ENCODE peak calls at places on chromosomes 3 and 15, in four cellular contexts. F, Z, H and M are unnamed samples.

GRCh38 chr3:23664459-23664858 is 141.3 kb upstream of the UBE2E1 start:
- DNase-seq in F (no peak), Z (peak), H (no peak), M (peak)

GRCh38 chr3:178508443-178508825 is 27.8 kb upstream of the KCNMB2 start:
- DNase-seq in F (no peak), Z (no peak), H (no peak), M (peak)

GRCh38 chr3:138384971-138385370 is 36.6 kb downstream of the MRAS start:
- DNase-seq in F (no peak), Z (no peak), H (no peak), M (no peak)

GRCh38 chr3:58144478-58145142 is 66.2 kb downstream of the DNASE1L3 start:
- DNase-seq in F (no peak), Z (no peak), H (no peak), M (no peak)

GRCh38 chr3:137509354-137510045 is 254.6 kb upstream of the SOX14 start:
- DNase-seq in F (peak), Z (no peak), H (peak), M (no peak)

GRCh38 chr15:56918907-56919707 is 663 bp downstream of the TCF12 start:
- DNase-seq in F (peak), Z (peak), H (peak), M (peak)

GRCh38 chr3:181431743-181432142 is 280.0 kb upstream of the SOX2 start:
- DNase-seq in F (no peak), Z (no peak), H (no peak), M (no peak)

GRCh38 chr3:177905895-177906511 is 630.2 kb upstream of the KCNMB2 start:
- DNase-seq in F (no peak), Z (peak), H (peak), M (peak)

GRCh38 chr3:169969696-169970095 is 3.1 kb downstream of the SEC62 start:
- DNase-seq in F (no peak), Z (no peak), H (no peak), M (peak)

GRCh38 chr3:171306631-171307030 is 153.6 kb downstream of the TNIK start:
- DNase-seq in F (no peak), Z (peak), H (no peak), M (peak)

GRCh38 chr3:10434144-10434937 is 71.0 kb downstream of the ATP2B2 start:
- DNase-seq in F (no peak), Z (no peak), H (no peak), M (no peak)

GRCh38 chr15:99436472-99437314 is 129.1 kb upstream of the MEF2A start:
- DNase-seq in F (no peak), Z (no peak), H (no peak), M (no peak)

GRCh38 chr3:99953596-99953995 is 135.9 kb downstream of the CMSS1 start:
- DNase-seq in F (no peak), Z (no peak), H (no peak), M (no peak)

GRCh38 chr3:138344754-138345153 is 3.6 kb upstream of the MRAS start:
- DNase-seq in F (no peak), Z (no peak), H (no peak), M (no peak)

GRCh38 chr3:141368062-141368924 is at the start of gene ZBTB38:
- DNase-seq in F (peak), Z (peak), H (peak), M (peak)

GRCh38 chr3:152159328-152159727 is 109.4 kb upstream of the MBNL1 start:
- DNase-seq in F (no peak), Z (peak), H (no peak), M (peak)

GRCh38 chr3:185729335-185729715 is 95.5 kb downstream of the IGF2BP2 start:
- DNase-seq in F (no peak), Z (peak), H (no peak), M (peak)

GRCh38 chr3:81696090-81696489 is 65.4 kb downstream of the GBE1 start:
- DNase-seq in F (no peak), Z (no peak), H (no peak), M (no peak)

GRCh38 chr15:47817825-47818681 is 100.7 kb downstream of the SEMA6D start:
- DNase-seq in F (peak), Z (no peak), H (peak), M (no peak)

GRCh38 chr15:79140846-79141570 is 50.4 kb upstream of the RASGRF1 start:
- DNase-seq in F (no peak), Z (no peak), H (no peak), M (no peak)

GRCh38 chr3:184678317-184679055 is 33.4 kb downstream of the MAGEF1 start:
- DNase-seq in F (no peak), Z (no peak), H (no peak), M (no peak)

GRCh38 chr3:177602601-177603136 is 405.4 kb upstream of the TBL1XR1 start:
- DNase-seq in F (no peak), Z (peak), H (no peak), M (no peak)

GRCh38 chr15:44173813-44174212 is 21.3 kb downstream of the FRMD5 start:
- DNase-seq in F (no peak), Z (no peak), H (no peak), M (no peak)

GRCh38 chr15:70120109-70120508 is 22.4 kb upstream of the TLE3 start:
- DNase-seq in F (no peak), Z (no peak), H (no peak), M (no peak)

GRCh38 chr3:133437391-133438093 is 37.7 kb downstream of the BFSP2 start:
- DNase-seq in F (peak), Z (peak), H (no peak), M (no peak)

GRCh38 chr3:112087746-112088145 is 1.6 kb downstream of the C3orf52 start:
- DNase-seq in F (no peak), Z (no peak), H (no peak), M (no peak)
- H3K4me3 ChIP-seq in F (no peak), Z (no peak), H (no peak), M (no peak)

DNA sequence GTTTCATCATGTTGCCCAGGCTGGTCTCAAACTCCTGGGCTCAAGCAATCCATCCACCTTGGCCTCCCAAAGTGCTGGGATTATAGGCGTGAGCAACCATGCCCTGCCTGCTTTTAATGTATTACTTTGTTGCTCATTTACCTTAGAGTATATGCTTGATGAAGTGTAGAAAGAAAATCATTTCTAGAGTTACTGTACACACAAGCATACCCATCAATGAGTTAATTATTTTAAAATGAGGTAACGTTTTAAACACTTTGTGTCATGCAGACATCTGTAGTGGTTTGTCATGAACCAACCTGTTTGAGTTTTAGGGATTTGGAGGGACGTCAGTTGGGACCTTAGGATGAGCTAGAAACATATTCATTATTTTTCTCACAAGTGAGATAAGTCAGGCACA is 332.4 kb upstream of the IGF1R start:
- DNase-seq in F (no peak), Z (no peak), H (no peak), M (no peak)
- TF ChIP-seq CTCF in F (no peak), Z (no peak), H (no peak), M (no peak)

GRCh38 chr3:49911611-49912010 is 7.9 kb upstream of the MST1R start:
- DNase-seq in F (peak), Z (no peak), H (no peak), M (no peak)

GRCh38 chr3:49912787-49913375 is 9.2 kb upstream of the MST1R start:
- DNase-seq in F (peak), Z (no peak), H (no peak), M (no peak)

GRCh38 chr3:49911124-49911420 is 7.4 kb upstream of the MST1R start:
- DNase-seq in F (no peak), Z (no peak), H (no peak), M (no peak)

GRCh38 chr3:49908378-49909199 is 4.9 kb upstream of the MST1R start:
- DNase-seq in F (no peak), Z (no peak), H (no peak), M (no peak)

GRCh38 chr3:49910409-49911123 is 6.9 kb upstream of the MST1R start:
- DNase-seq in F (peak), Z (no peak), H (peak), M (no peak)
- H3K4me3 ChIP-seq in F (no peak), Z (no peak), H (peak), M (no peak)

DNA sequence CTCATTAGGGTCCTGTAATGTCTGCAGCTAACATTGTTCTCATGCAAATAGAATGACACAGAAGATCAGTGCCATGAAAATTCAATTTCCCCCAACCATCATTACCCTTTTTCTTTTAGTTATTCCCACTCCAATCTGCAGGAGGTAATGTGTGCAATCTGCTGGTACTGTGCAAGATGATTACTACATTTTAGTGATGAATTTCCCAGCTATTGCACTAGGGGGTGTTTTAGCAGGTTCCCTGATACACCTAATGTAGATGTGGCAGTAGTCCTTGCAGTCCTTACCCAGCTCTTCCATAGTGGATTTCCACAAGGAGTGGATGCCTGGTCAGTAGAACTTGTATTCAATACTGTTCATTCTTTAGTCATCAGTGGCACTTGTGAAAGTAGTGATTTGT is 119.3 kb downstream of the ROBO2 start:
- DNase-seq in F (peak), Z (no peak), H (no peak), M (no peak)
- TF ChIP-seq CTCF in F (no peak), Z (no peak), H (peak), M (no peak)

DNA sequence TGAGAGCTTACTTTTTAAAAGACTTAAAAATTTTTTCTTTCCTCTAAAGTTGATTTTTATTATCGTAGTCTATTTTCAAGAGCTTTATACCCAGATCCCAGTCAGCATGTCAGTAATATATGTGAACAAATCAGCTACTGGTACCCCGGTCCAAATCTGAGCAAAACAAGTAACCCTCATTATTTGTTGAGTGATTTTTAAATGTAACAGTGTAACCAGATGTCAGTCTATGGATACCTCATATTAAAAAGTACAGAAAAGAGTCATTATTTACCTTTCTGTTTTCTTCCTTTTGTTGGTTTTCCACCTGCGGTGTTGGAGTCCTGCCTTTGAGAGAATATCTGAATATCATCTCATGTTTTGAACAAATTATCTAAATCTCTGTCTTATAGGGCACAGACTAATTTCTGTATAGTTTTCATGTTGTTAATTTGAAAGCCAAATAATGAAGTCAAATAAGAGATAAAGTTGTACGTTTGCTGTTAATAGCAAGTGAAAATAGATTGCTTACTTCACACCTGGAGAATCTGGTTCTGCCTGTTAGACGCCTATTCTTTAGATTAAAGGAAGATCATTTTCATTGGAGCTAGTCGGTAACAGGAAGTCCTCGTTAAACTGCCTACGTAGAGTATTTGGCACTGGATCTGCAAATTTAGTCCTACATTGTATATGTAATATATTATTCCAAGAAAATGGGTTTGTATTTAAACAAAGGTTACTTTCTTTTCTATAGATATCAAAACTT is at the start of gene STX19:
- DNase-seq in F (no peak), Z (no peak), H (no peak), M (no peak)
- H3K4me3 ChIP-seq in F (no peak), Z (no peak), H (no peak), M (no peak)

GRCh38 chr3:124602986-124603627 is 127.1 kb upstream of the UMPS start:
- DNase-seq in F (no peak), Z (no peak), H (no peak), M (no peak)

GRCh38 chr3:124599779-124600693 is 130.2 kb upstream of the UMPS start:
- DNase-seq in F (no peak), Z (peak), H (no peak), M (no peak)

GRCh38 chr3:124601189-124601588 is 129.1 kb upstream of the UMPS start:
- DNase-seq in F (no peak), Z (no peak), H (no peak), M (peak)

GRCh38 chr3:124599147-124599765 is 131.0 kb upstream of the UMPS start:
- DNase-seq in F (no peak), Z (no peak), H (no peak), M (no peak)

GRCh38 chr3:124600765-124601164 is 129.5 kb upstream of the UMPS start:
- DNase-seq in F (no peak), Z (no peak), H (no peak), M (no peak)
- TF ChIP-seq CTCF in F (no peak), Z (no peak), H (no peak), M (no peak)

GRCh38 chr15:40942337-40942854 is 10.9 kb upstream of the CHAC1 start:
- DNase-seq in F (no peak), Z (no peak), H (no peak), M (peak)
- H3K4me3 ChIP-seq in F (peak), Z (peak), H (peak), M (peak)

GRCh38 chr3:72655758-72656157 is 192.5 kb downstream of the SHQ1 start:
- DNase-seq in F (no peak), Z (no peak), H (no peak), M (no peak)
- TF ChIP-seq CTCF in F (peak), Z (no peak), H (peak), M (peak)

DNA sequence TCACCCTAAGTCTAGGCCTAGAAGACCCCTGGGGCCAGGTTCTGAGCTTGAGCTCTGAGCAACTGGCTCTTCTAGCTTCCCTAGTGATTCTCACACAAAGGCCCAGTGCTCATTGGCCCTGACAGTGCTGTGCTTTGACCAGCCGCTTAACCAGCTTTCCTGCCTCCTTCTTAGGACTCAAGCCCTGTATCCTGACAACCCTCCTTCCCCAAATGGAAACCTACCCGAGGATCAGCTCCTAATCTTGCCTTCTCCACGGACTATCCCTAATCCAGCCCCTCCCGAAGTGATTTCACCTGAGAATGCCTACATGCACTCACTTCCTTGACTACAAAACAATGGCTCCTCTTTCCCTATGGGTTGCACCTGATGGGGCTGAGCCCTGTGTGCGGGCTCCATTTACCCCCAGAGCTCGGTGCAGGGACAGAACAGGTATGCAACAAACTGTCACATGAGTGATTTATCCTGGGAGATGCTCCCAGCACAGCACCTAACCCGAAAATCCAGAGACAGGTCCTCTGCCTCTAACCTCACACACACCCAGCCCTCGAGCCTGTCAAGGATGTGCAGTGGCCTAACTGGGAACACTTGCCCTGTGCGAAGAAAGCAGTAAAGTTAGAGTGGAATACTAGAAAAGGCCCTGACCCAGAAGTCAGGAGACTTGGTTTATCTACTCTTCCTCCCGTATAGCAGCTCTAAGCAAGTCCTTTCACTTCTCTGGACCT is 2.3 kb downstream of the MEGF11 start:
- DNase-seq in F (no peak), Z (no peak), H (peak), M (no peak)
- H3K4me3 ChIP-seq in F (no peak), Z (no peak), H (peak), M (no peak)